ENCODE peak calls at places on chromosomes 1 and 21, in seven cellular contexts. X is SW480; D is NCI-H345; U is activated effector memory CD4-positive, alpha-beta T cell treated with anti-CD3 and anti-CD28 coated beads, Interleukin-2, amount 50 U/mL, for 16 hours; I is body of pancreas; G is stimulated activated CD4-positive, alpha-beta T cell treated with anti-CD3 and anti-CD28 coated beads, TNF-alpha, amount 100 ng/mL, for 1 hour; S is aorta. C is an unnamed sample.

GRCh38 chr1:17010601-17011438 is 908 bp downstream of the ATP13A2 start:
- DNase-seq in X (peak), I (peak), U (peak), G (no peak), D (peak), S (peak), C (no peak)

GRCh38 chr21:38289697-38290096 is 32.9 kb downstream of the KCNJ15 start:
- DNase-seq in D (no peak), U (no peak), X (peak), S (no peak), G (no peak), I (no peak), C (no peak)

GRCh38 chr1:161073474-161074121 is 3.9 kb upstream of the ARHGAP30 start:
- DNase-seq in G (no peak), I (no peak), D (no peak), S (peak), X (peak), U (no peak), C (no peak)

GRCh38 chr1:63877816-63878215 is 104.0 kb downstream of the ROR1 start:
- DNase-seq in S (no peak), X (peak), U (no peak), G (no peak), I (no peak), D (no peak), C (no peak)

GRCh38 chr1:9065213-9065751 is 4.2 kb downstream of the SLC2A5 start:
- DNase-seq in X (no peak), U (no peak), I (no peak), G (no peak), S (no peak), D (no peak), C (no peak)

GRCh38 chr21:17613242-17613676 is 558 bp upstream of the BTG3 start:
- DNase-seq in I (peak), U (no peak), G (no peak), D (peak), S (peak), X (no peak), C (no peak)

GRCh38 chr1:150346316-150346715 is 17.6 kb upstream of the RPRD2 start:
- DNase-seq in D (no peak), G (no peak), I (no peak), U (no peak), S (no peak), X (no peak), C (no peak)

GRCh38 chr1:25065246-25066238 is 135.5 kb upstream of the RUNX3 start:
- DNase-seq in S (peak), U (no peak), X (peak), G (no peak), D (no peak), I (no peak), C (no peak)

GRCh38 chr1:80217377-80217986 is 1211.0 kb upstream of the ADGRL4 start:
- DNase-seq in D (no peak), S (no peak), G (no peak), U (no peak), X (peak), I (no peak), C (no peak)

GRCh38 chr1:218369688-218370511 is 24.8 kb downstream of the TGFB2 start:
- DNase-seq in U (no peak), I (no peak), G (no peak), D (no peak), X (no peak), S (no peak), C (no peak)